ENCODE peak calls at places on chromosomes 12 and 14, in six cellular contexts. A is retinal pigment epithelial cell, P is MM.1S, H is uterus, N is DND-41, U is neural progenitor cell. E is an unnamed sample.

GRCh38 chr12:93231938-93232337 is 145.8 kb upstream of the NUDT4 start:
- DNase-seq in A (no peak), P (no peak), H (no peak), N (no peak), U (no peak), E (no peak)

GRCh38 chr12:120254809-120255208 is 10.7 kb downstream of the PXN start:
- DNase-seq in A (no peak), P (no peak), H (no peak), N (no peak), U (no peak), E (no peak)

GRCh38 chr14:82999802-83000201 is 1466.1 kb upstream of the SEL1L start:
- DNase-seq in A (no peak), P (no peak), H (no peak), N (no peak), U (peak; percentile 54), E (no peak)

GRCh38 chr14:106037380-106037779 is 511.0 kb downstream of the TMEM121 start:
- DNase-seq in A (no peak), P (no peak), H (no peak), N (no peak), U (no peak), E (no peak)

GRCh38 chr14:20682435-20683124 is 1.8 kb upstream of the RNASE4 start:
- DNase-seq in A (peak; percentile 62), P (peak; percentile 71), H (peak; percentile 90), N (peak; percentile 88), U (peak; percentile 86), E (peak; percentile 90)

GRCh38 chr14:69291891-69292586 is 32.1 kb downstream of the GALNT16 start:
- DNase-seq in A (no peak), P (no peak), H (no peak), N (no peak), U (no peak), E (no peak)

GRCh38 chr14:65769151-65769550 is 356.6 kb downstream of the FUT8 start:
- DNase-seq in A (no peak), P (no peak), H (no peak), N (no peak), U (no peak), E (no peak)

GRCh38 chr14:72663956-72664650 is 229.8 kb downstream of the DPF3 start:
- DNase-seq in A (no peak), P (no peak), H (no peak), N (no peak), U (no peak), E (no peak)

GRCh38 chr12:80404629-80405028 is 39.4 kb upstream of the PTPRQ start:
- DNase-seq in A (no peak), P (no peak), H (no peak), N (no peak), U (no peak), E (no peak)

GRCh38 chr14:93012516-93013367 is 89.8 kb downstream of the CHGA start:
- DNase-seq in A (no peak), P (no peak), H (no peak), N (no peak), U (no peak), E (no peak)

GRCh38 chr14:36675581-36675980 is 13.9 kb downstream of the PAX9 start:
- DNase-seq in A (no peak), P (peak; percentile 39), H (no peak), N (no peak), U (peak; percentile 54), E (no peak)

GRCh38 chr14:96083667-96084320 is 44.6 kb downstream of the C14orf132 start:
- DNase-seq in A (no peak), P (no peak), H (no peak), N (no peak), U (no peak), E (no peak)

GRCh38 chr14:53109028-53109687 is 44.0 kb downstream of the DDHD1 start:
- DNase-seq in A (no peak), P (peak; percentile 75), H (no peak), N (peak; percentile 87), U (no peak), E (peak; percentile 93)

GRCh38 chr12:123614110-123614509 is 12.2 kb downstream of the DDX55 start:
- DNase-seq in A (no peak), P (no peak), H (no peak), N (no peak), U (no peak), E (no peak)

GRCh38 chr12:124517260-124518050 is 50.0 kb downstream of the NCOR2 start:
- DNase-seq in A (peak; percentile 69), P (no peak), H (peak; percentile 64), N (no peak), U (no peak), E (no peak)

GRCh38 chr14:70567791-70568190 is 32.7 kb downstream of the MED6 start:
- DNase-seq in A (no peak), P (peak; percentile 10), H (no peak), N (peak; percentile 33), U (peak; percentile 58), E (peak; percentile 81)

GRCh38 chr12:76383988-76384387 is 35.8 kb upstream of the BBS10 start:
- DNase-seq in A (no peak), P (no peak), H (no peak), N (no peak), U (no peak), E (no peak)

GRCh38 chr12:116687888-116688287 is 50.0 kb downstream of the SPRING1 start:
- DNase-seq in A (no peak), P (no peak), H (no peak), N (peak; percentile 74), U (peak; percentile 67), E (peak; percentile 31)

GRCh38 chr12:27899151-27899661 is 73.3 kb downstream of the PTHLH start:
- DNase-seq in A (peak; percentile 47), P (no peak), H (no peak), N (no peak), U (no peak), E (no peak)

GRCh38 chr12:15789215-15790171 is at the start of gene EPS8:
- DNase-seq in A (peak; percentile 68), P (peak; percentile 95), H (peak; percentile 93), N (no peak), U (peak; percentile 95), E (peak; percentile 12)

GRCh38 chr12:128814411-128815261 is 9.1 kb downstream of the SLC15A4 start:
- DNase-seq in A (no peak), P (no peak), H (no peak), N (no peak), U (no peak), E (no peak)

GRCh38 chr12:53062011-53062961 is 12.4 kb downstream of the TNS2 start:
- DNase-seq in A (no peak), P (no peak), H (peak; percentile 24), N (no peak), U (no peak), E (no peak)

GRCh38 chr14:22084393-22085281 is 411.0 kb upstream of the OR4E1 start:
- DNase-seq in A (no peak), P (peak; percentile 46), H (no peak), N (peak; percentile 55), U (peak; percentile 71), E (no peak)

GRCh38 chr14:24848427-24848826 is 201.5 kb downstream of the STXBP6 start:
- DNase-seq in A (no peak), P (no peak), H (no peak), N (no peak), U (no peak), E (no peak)

GRCh38 chr14:79011091-79011919 is 841.1 kb downstream of the NRXN3 start:
- DNase-seq in A (no peak), P (no peak), H (no peak), N (peak; percentile 14), U (peak; percentile 77), E (peak; percentile 41)

GRCh38 chr12:1320021-1320420 is 274.4 kb downstream of the FBXL14 start:
- DNase-seq in A (no peak), P (no peak), H (no peak), N (no peak), U (no peak), E (no peak)
- H3K4me3 ChIP-seq in A (no peak overlapping the region), P (no peak overlapping the region), H (no peak overlapping the region), N (no peak overlapping the region), U (no peak overlapping the region), E (no peak overlapping the region)

DNA sequence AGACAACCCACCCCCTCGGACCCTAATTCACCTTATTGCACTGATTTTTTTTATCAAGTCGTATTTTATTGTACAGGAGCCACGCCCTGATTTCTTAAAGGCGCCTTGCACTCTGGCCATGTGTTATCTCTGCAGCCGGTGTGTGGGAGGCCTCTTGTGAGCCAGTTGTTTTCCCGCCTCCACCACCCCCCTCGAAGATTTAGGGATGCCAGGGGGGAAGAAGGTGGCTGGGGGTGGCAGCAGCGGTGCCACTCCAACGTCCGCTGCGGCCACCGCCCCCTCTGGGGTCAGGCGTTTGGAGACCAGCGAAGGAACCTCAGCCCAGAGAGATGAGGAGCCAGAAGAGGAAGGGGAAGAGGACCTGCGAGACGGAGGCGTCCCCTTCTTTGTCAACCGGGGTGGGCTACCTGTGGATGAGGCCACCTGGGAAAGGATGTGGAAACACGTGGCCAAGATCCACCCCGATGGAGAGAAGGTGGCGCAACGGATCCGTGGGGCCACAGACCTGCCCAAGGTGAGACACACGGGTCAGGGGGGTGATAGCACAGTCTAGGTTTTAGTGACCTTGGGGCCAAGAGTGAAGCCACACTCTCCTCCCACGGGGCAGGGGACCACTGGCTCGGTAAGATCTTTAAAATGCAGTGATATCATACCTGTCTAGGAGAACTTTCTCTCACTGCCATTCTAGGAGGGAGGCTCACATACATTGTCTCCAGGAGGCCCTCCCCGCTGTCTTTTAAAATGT is 1.5 kb downstream of the VASH1 start:
- DNase-seq in A (no peak), P (no peak), H (no peak), N (no peak), U (no peak), E (no peak)
- H3K4me3 ChIP-seq in A (peak overlapping the region; percentile 67), P (no peak overlapping the region), H (peak overlapping the region; percentile 76), N (no peak overlapping the region), U (peak overlapping the region; percentile 67), E (no peak overlapping the region)

GRCh38 chr14:103138483-103139370 is 15.5 kb downstream of the TNFAIP2 start:
- DNase-seq in A (no peak), P (no peak), H (peak; percentile 42), N (no peak), U (peak; percentile 65), E (no peak)
- H3K4me3 ChIP-seq in A (no peak overlapping the region), P (no peak overlapping the region), H (peak overlapping the region; percentile 5), N (no peak overlapping the region), U (peak overlapping the region; percentile 36), E (no peak overlapping the region)

GRCh38 chr14:94126800-94127199 is 2.6 kb downstream of the IFI27L2 start:
- DNase-seq in A (no peak), P (no peak), H (no peak), N (no peak), U (no peak), E (no peak)

GRCh38 chr14:94127330-94127729 is 2.1 kb downstream of the IFI27L2 start:
- DNase-seq in A (no peak), P (no peak), H (no peak), N (no peak), U (no peak), E (no peak)

GRCh38 chr14:94129758-94130414 is 482 bp upstream of the IFI27L2 start:
- DNase-seq in A (no peak), P (peak; percentile 17), H (peak; percentile 51), N (peak; percentile 24), U (peak; percentile 75), E (peak; percentile 28)

GRCh38 chr14:94129111-94129757 is at the start of gene IFI27L2:
- DNase-seq in A (peak; percentile 20), P (peak; percentile 67), H (peak; percentile 73), N (peak; percentile 70), U (peak; percentile 94), E (peak; percentile 53)

GRCh38 chr14:94128216-94128839 is 1.1 kb downstream of the IFI27L2 start:
- DNase-seq in A (no peak), P (no peak), H (no peak), N (no peak), U (no peak), E (no peak)
- H3K4me3 ChIP-seq in A (no peak overlapping the region), P (peak overlapping the region; percentile 71), H (no peak overlapping the region), N (no peak overlapping the region), U (peak overlapping the region; percentile 53), E (peak overlapping the region; percentile 73)

E was measured in Jurkat, Clone E6-1.